ENCODE peak calls at places on chromosomes 1 and 21, in five cellular contexts. One of them, this sample, is unnamed.

GRCh38 chr1:68116643-68117235 is 66.3 kb upstream of the DIRAS3 start:
- DNase-seq in GM03348: peak
- DNase-seq in retina: peak
- DNase-seq in T-cell: peak
- DNase-seq in head of caudate nucleus: peak
- DNase-seq in this sample: peak

GRCh38 chr1:87369736-87370135 is 41.1 kb downstream of the LMO4 start:
- DNase-seq in GM03348: no peak
- DNase-seq in retina: no peak
- DNase-seq in T-cell: no peak
- DNase-seq in head of caudate nucleus: no peak
- DNase-seq in this sample: no peak

GRCh38 chr1:19113362-19114092 is 96.5 kb downstream of the UBR4 start:
- DNase-seq in GM03348: peak
- DNase-seq in retina: peak
- DNase-seq in T-cell: peak
- DNase-seq in head of caudate nucleus: no peak
- DNase-seq in this sample: peak

GRCh38 chr1:9075023-9075422 is 5.6 kb upstream of the SLC2A5 start:
- DNase-seq in GM03348: no peak
- DNase-seq in retina: no peak
- DNase-seq in T-cell: no peak
- DNase-seq in head of caudate nucleus: no peak
- DNase-seq in this sample: no peak

GRCh38 chr1:174289644-174290310 is 130.5 kb downstream of the RABGAP1L start:
- DNase-seq in GM03348: no peak
- DNase-seq in retina: no peak
- DNase-seq in T-cell: no peak
- DNase-seq in head of caudate nucleus: no peak
- DNase-seq in this sample: no peak

GRCh38 chr1:205298191-205298994 is 23.2 kb downstream of the NUAK2 start:
- DNase-seq in GM03348: peak
- DNase-seq in retina: peak
- DNase-seq in T-cell: no peak
- DNase-seq in head of caudate nucleus: no peak
- DNase-seq in this sample: peak

GRCh38 chr1:61058477-61059245 is 23.7 kb upstream of the NFIA start:
- DNase-seq in GM03348: no peak
- DNase-seq in retina: no peak
- DNase-seq in T-cell: no peak
- DNase-seq in head of caudate nucleus: no peak
- DNase-seq in this sample: peak

GRCh38 chr1:39141925-39142324 is 62.6 kb upstream of the MACF1 start:
- DNase-seq in GM03348: peak
- DNase-seq in retina: no peak
- DNase-seq in T-cell: no peak
- DNase-seq in head of caudate nucleus: no peak
- DNase-seq in this sample: peak

GRCh38 chr1:29677028-29678024 is 441.0 kb downstream of the PTPRU start:
- DNase-seq in GM03348: no peak
- DNase-seq in retina: no peak
- DNase-seq in T-cell: no peak
- DNase-seq in head of caudate nucleus: no peak
- DNase-seq in this sample: no peak

GRCh38 chr21:34946385-34947121 is 102.5 kb downstream of the RUNX1 start:
- DNase-seq in GM03348: no peak
- DNase-seq in retina: no peak
- DNase-seq in T-cell: no peak
- DNase-seq in head of caudate nucleus: no peak
- DNase-seq in this sample: no peak

GRCh38 chr1:23791434-23792047 is 596 bp downstream of the LYPLA2 start:
- DNase-seq in GM03348: peak
- DNase-seq in retina: peak
- DNase-seq in T-cell: no peak
- DNase-seq in head of caudate nucleus: no peak
- DNase-seq in this sample: peak

GRCh38 chr1:67724928-67725560 is 40.0 kb downstream of the GADD45A start:
- DNase-seq in GM03348: peak
- DNase-seq in retina: no peak
- DNase-seq in T-cell: no peak
- DNase-seq in head of caudate nucleus: no peak
- DNase-seq in this sample: peak

GRCh38 chr1:48552420-48552819 is 80.4 kb upstream of the SPATA6 start:
- DNase-seq in GM03348: no peak
- DNase-seq in retina: no peak
- DNase-seq in T-cell: no peak
- DNase-seq in head of caudate nucleus: no peak
- DNase-seq in this sample: no peak

GRCh38 chr1:23570001-23570691 is 10.8 kb upstream of the ID3 start:
- DNase-seq in GM03348: no peak
- DNase-seq in retina: no peak
- DNase-seq in T-cell: no peak
- DNase-seq in head of caudate nucleus: no peak
- DNase-seq in this sample: no peak

GRCh38 chr1:180482425-180483275 is 19.7 kb downstream of the ACBD6 start:
- DNase-seq in GM03348: peak
- DNase-seq in retina: peak
- DNase-seq in T-cell: no peak
- DNase-seq in head of caudate nucleus: no peak
- DNase-seq in this sample: peak

GRCh38 chr1:158998781-158999161 is 10.9 kb upstream of the IFI16 start:
- DNase-seq in GM03348: peak
- DNase-seq in retina: peak
- DNase-seq in T-cell: peak
- DNase-seq in head of caudate nucleus: peak
- DNase-seq in this sample: peak

GRCh38 chr1:70090875-70091274 is 114.5 kb downstream of the LRRC40 start:
- DNase-seq in GM03348: peak
- DNase-seq in retina: no peak
- DNase-seq in T-cell: no peak
- DNase-seq in head of caudate nucleus: no peak
- DNase-seq in this sample: peak

GRCh38 chr1:10339815-10340214 is 59.0 kb upstream of the PGD start:
- DNase-seq in GM03348: peak
- DNase-seq in retina: peak
- DNase-seq in T-cell: no peak
- DNase-seq in head of caudate nucleus: peak
- DNase-seq in this sample: peak

GRCh38 chr1:106961671-106962070 is 94.8 kb upstream of the PRMT6 start:
- DNase-seq in GM03348: no peak
- DNase-seq in retina: peak
- DNase-seq in T-cell: no peak
- DNase-seq in head of caudate nucleus: no peak
- DNase-seq in this sample: no peak

This sample was measured in PC-9.